ENCODE peak calls at places on chromosome 17, in nine cellular contexts. P, S, N, B, I, D, L, G and T are unnamed samples.

GRCh38 chr17:61481421-61481820 is 29.2 kb downstream of the TBX4 start:
- DNase-seq in P (no peak), S (no peak), N (no peak), B (no peak), I (no peak), D (no peak), L (no peak), G (no peak), T (no peak)

GRCh38 chr17:60888812-60889709 is 211.4 kb downstream of the BCAS3 start:
- DNase-seq in P (no peak), S (no peak), N (no peak), B (no peak), I (no peak), D (peak), L (no peak), G (peak), T (no peak)

GRCh38 chr17:59331929-59332889 is 754 bp downstream of the YPEL2 start:
- DNase-seq in P (peak), S (peak), N (no peak), B (no peak), I (no peak), D (peak), L (peak), G (no peak), T (peak)

GRCh38 chr17:76812248-76812647 is 56.0 kb upstream of the MGAT5B start:
- DNase-seq in P (no peak), S (no peak), N (no peak), B (no peak), I (no peak), D (peak), L (no peak), G (no peak), T (no peak)

GRCh38 chr17:55962931-55963378 is 190.3 kb upstream of the ANKFN1 start:
- DNase-seq in P (no peak), S (no peak), N (no peak), B (no peak), I (no peak), D (no peak), L (no peak), G (no peak), T (no peak)

GRCh38 chr17:28755486-28755885 is 11.7 kb downstream of the TRAF4 start:
- DNase-seq in P (no peak), S (no peak), N (no peak), B (no peak), I (no peak), D (no peak), L (no peak), G (no peak), T (no peak)

GRCh38 chr17:7479389-7480192 is at the start of gene ZBTB4:
- DNase-seq in P (peak), S (peak), N (no peak), B (no peak), I (peak), D (peak), L (peak), G (peak), T (peak)

GRCh38 chr17:11880714-11881113 is 116.6 kb downstream of the ZNF18 start:
- DNase-seq in P (peak), S (no peak), N (no peak), B (peak), I (peak), D (no peak), L (no peak), G (no peak), T (no peak)

GRCh38 chr17:81365601-81366585 is 29.4 kb upstream of the BAHCC1 start:
- DNase-seq in P (peak), S (peak), N (no peak), B (peak), I (peak), D (peak), L (no peak), G (no peak), T (no peak)

GRCh38 chr17:58195518-58196123 is 3.1 kb downstream of the EPX start:
- DNase-seq in P (no peak), S (no peak), N (no peak), B (no peak), I (no peak), D (no peak), L (no peak), G (no peak), T (no peak)

GRCh38 chr17:58204796-58205195 is 12.3 kb downstream of the EPX start:
- DNase-seq in P (no peak), S (no peak), N (no peak), B (no peak), I (no peak), D (peak), L (no peak), G (no peak), T (peak)

GRCh38 chr17:58196610-58197009 is 4.1 kb downstream of the EPX start:
- DNase-seq in P (no peak), S (no peak), N (no peak), B (no peak), I (no peak), D (no peak), L (no peak), G (no peak), T (no peak)

GRCh38 chr17:58202859-58203258 is 10.3 kb downstream of the EPX start:
- DNase-seq in P (no peak), S (no peak), N (no peak), B (no peak), I (no peak), D (no peak), L (no peak), G (no peak), T (peak)

GRCh38 chr17:58200024-58200633 is 7.6 kb downstream of the EPX start:
- DNase-seq in P (peak), S (no peak), N (no peak), B (peak), I (peak), D (peak), L (peak), G (peak), T (peak)
- TF ChIP-seq CTCF in P (peak), S (peak), N (peak), B (peak), I (no peak), D (peak), L (peak), G (peak), T (peak)

GRCh38 chr17:79028496-79029326 is 4.7 kb downstream of the C1QTNF1 start:
- DNase-seq in P (no peak), S (no peak), N (no peak), B (no peak), I (no peak), D (no peak), L (no peak), G (no peak), T (peak)
- TF ChIP-seq CTCF in P (no peak), S (no peak), N (peak), B (peak), I (no peak), D (peak), L (peak), G (peak), T (peak)

DNA sequence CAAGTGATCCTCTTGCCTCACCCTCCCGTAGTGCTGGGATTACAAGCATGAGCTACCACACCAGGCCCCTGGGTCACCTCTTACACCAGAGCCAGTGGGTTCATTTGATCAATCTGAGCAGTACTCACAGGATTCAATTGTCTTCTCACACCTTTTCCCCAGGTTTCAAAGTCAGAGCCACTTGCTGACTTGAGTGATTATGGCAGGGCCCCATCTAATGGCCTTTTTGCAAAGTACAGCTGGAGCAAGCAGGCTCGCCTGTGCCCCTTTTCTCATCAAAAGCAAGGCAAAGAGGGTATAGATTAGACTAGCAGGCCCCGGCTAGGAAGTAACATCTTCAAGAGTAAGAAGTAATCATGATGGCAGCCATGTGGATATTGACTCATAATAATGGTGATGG is 114.8 kb upstream of the NOL11 start:
- DNase-seq in P (peak), S (no peak), N (no peak), B (peak), I (peak), D (peak), L (peak), G (peak), T (peak)
- TF ChIP-seq CTCF in P (peak), S (peak), N (peak), B (peak), I (no peak), D (peak), L (peak), G (peak), T (peak)

DNA sequence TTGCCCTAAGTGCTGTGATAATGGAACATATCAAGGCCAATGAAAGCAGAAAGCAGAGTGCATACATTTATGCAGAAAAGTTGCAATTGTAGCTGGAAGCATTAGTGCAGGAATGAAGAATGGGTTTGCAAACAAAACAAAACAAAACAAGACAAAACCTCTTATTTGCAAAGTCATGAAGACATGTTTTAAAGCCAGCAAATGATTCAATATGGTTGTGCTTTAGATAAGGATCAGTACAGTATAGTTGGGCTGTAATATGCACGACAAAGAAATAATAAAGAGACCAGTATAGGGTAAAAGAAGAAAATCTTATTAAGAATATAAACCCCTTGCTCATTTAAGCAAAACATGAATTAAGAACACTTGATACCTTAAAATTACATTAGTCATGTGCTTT is 398.1 kb downstream of the KIF2B start:
- DNase-seq in P (no peak), S (no peak), N (no peak), B (no peak), I (no peak), D (no peak), L (no peak), G (no peak), T (no peak)
- TF ChIP-seq CTCF in P (no peak), S (no peak), N (no peak), B (no peak), I (no peak), D (no peak), L (no peak), G (no peak), T (no peak)

DNA sequence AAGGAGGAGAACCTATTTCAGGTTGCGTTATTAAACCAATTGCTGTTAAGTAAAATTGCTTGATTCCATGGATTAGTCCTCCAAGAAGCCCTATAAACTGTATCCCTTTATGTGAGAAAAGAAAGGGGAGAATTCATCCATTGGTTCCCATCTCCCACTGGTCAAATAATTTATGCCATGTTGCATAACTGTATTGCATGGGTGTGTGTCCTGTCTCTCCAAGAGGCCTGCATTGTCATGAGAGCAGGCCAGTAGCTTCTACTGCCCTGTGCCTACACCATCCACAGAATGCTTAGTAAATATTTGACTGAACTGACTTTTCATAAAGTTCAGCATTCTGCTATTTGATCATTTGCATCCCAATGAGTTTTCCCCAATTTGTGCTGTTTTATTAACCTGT is 11.7 kb upstream of the TOB1 start:
- DNase-seq in P (no peak), S (no peak), N (no peak), B (no peak), I (no peak), D (no peak), L (no peak), G (no peak), T (no peak)
- TF ChIP-seq CTCF in P (no peak), S (no peak), N (no peak), B (no peak), I (no peak), D (no peak), L (no peak), G (no peak), T (no peak)

GRCh38 chr17:16352303-16352837 is 899 bp downstream of the CENPV start:
- DNase-seq in P (peak), S (peak), N (no peak), B (no peak), I (peak), D (peak), L (peak), G (peak), T (peak)

GRCh38 chr17:16351831-16352230 is 1.4 kb downstream of the CENPV start:
- DNase-seq in P (no peak), S (no peak), N (no peak), B (no peak), I (peak), D (peak), L (no peak), G (peak), T (no peak)

GRCh38 chr17:16354585-16354984 is 1.3 kb upstream of the CENPV start:
- DNase-seq in P (no peak), S (no peak), N (no peak), B (no peak), I (no peak), D (no peak), L (peak), G (no peak), T (no peak)

GRCh38 chr17:16352838-16353701 is at the start of gene CENPV:
- DNase-seq in P (peak), S (peak), N (no peak), B (peak), I (peak), D (peak), L (peak), G (peak), T (peak)

DNA sequence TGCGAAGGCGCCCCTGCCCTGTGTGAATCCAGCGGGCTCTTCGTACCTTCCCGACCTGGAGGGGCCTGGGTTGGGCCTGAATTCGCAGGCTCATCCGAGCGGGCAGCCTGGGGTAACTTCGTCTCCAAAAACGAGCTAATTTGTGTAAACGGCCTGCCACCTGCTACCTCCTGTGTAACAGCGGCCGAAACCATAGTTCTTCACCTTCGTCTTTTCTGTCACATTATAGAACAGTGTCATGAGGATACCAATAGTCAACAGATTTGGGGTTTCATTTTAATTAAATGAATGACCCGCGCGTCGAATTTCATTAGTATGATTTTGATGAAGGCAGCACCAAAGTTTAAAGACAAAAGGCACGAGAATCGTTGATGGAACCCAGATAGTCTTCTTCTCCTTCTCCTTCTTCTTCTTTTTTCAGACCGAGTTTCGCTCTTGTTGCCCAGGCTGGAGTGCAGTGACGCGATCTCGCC is 469 bp upstream of the CENPV start:
- DNase-seq in P (no peak), S (no peak), N (no peak), B (no peak), I (no peak), D (no peak), L (no peak), G (no peak), T (no peak)
- TF ChIP-seq CTCF in P (no peak), S (no peak), N (no peak), B (no peak), I (peak), D (no peak), L (no peak), G (no peak), T (no peak)

GRCh38 chr17:1125775-1126120 is 54.0 kb downstream of the ABR start:
- DNase-seq in P (no peak), S (no peak), N (no peak), B (no peak), I (no peak), D (no peak), L (no peak), G (no peak), T (no peak)

GRCh38 chr17:1122681-1123396 is 56.9 kb downstream of the ABR start:
- DNase-seq in P (peak), S (no peak), N (no peak), B (peak), I (peak), D (peak), L (peak), G (peak), T (peak)

GRCh38 chr17:1124238-1124699 is 55.5 kb downstream of the ABR start:
- DNase-seq in P (no peak), S (no peak), N (no peak), B (no peak), I (no peak), D (no peak), L (no peak), G (no peak), T (no peak)

GRCh38 chr17:1124896-1125774 is 54.6 kb downstream of the ABR start:
- DNase-seq in P (no peak), S (no peak), N (no peak), B (no peak), I (no peak), D (no peak), L (no peak), G (no peak), T (no peak)

GRCh38 chr17:1123397-1124237 is 56.2 kb downstream of the ABR start:
- DNase-seq in P (no peak), S (no peak), N (no peak), B (no peak), I (no peak), D (no peak), L (no peak), G (no peak), T (no peak)
- TF ChIP-seq CTCF in P (no peak), S (no peak), N (no peak), B (no peak), I (no peak), D (no peak), L (no peak), G (no peak), T (no peak)

GRCh38 chr17:3963214-3964201 is 729 bp downstream of the ATP2A3 start:
- DNase-seq in P (peak), S (peak), N (no peak), B (no peak), I (no peak), D (no peak), L (peak), G (no peak), T (peak)
- TF ChIP-seq CTCF in P (no peak), S (no peak), N (no peak), B (no peak), I (no peak), D (no peak), L (no peak), G (no peak), T (no peak)

GRCh38 chr17:45648642-45649041 is 135.5 kb upstream of the CRHR1 start:
- DNase-seq in P (no peak), S (no peak), N (no peak), B (no peak), I (no peak), D (no peak), L (no peak), G (no peak), T (no peak)
- TF ChIP-seq CTCF in P (peak), S (no peak), N (peak), B (peak), I (no peak), D (no peak), L (peak), G (no peak), T (peak)